ENCODE peak calls at places on chromosomes 12 and 14, in five cellular contexts. R, Z, A, N and T are unnamed samples.

GRCh38 chr14:94722397-94722796 is 47.5 kb downstream of the GSC start:
- DNase-seq in A (no peak), N (no peak), R (no peak), Z (no peak), T (no peak)

GRCh38 chr14:95338436-95338835 is 18.7 kb upstream of the CLMN start:
- DNase-seq in R (no peak), N (no peak), A (no peak), Z (no peak), T (no peak)

GRCh38 chr14:74771409-74771808 is 8.3 kb downstream of the YLPM1 start:
- DNase-seq in A (no peak), R (no peak), Z (no peak), N (no peak), T (no peak)

GRCh38 chr12:8038659-8039114 is 6.2 kb downstream of the FOXJ2 start:
- DNase-seq in R (no peak), N (no peak), Z (no peak), A (peak), T (no peak)

GRCh38 chr12:116037941-116038837 is 239.3 kb downstream of the MED13L start:
- DNase-seq in N (no peak), A (no peak), Z (peak), R (no peak), T (peak)

GRCh38 chr12:57461326-57461903 is 1.8 kb downstream of the GLI1 start:
- DNase-seq in Z (no peak), N (peak), A (peak), R (peak), T (no peak)

GRCh38 chr14:93010543-93011541 is 87.9 kb downstream of the CHGA start:
- DNase-seq in A (peak), N (no peak), Z (no peak), R (no peak), T (no peak)

GRCh38 chr14:58815781-58816297 is 178.1 kb downstream of the DACT1 start:
- DNase-seq in Z (no peak), N (no peak), R (no peak), A (no peak), T (no peak)

GRCh38 chr14:87615822-87616679 is 376.9 kb downstream of the GALC start:
- DNase-seq in A (peak), N (peak), R (no peak), Z (no peak), T (no peak)

GRCh38 chr12:106386836-106387555 is 29.4 kb downstream of the POLR3B start:
- DNase-seq in Z (no peak), N (no peak), R (no peak), A (no peak), T (no peak)

GRCh38 chr12:120538281-120539156 is 4.4 kb downstream of the RNF10 start:
- DNase-seq in A (peak), N (no peak), R (no peak), Z (no peak), T (no peak)

GRCh38 chr12:133106253-133106652 is 23.8 kb downstream of the ZNF891 start:
- DNase-seq in R (no peak), N (no peak), Z (no peak), A (no peak), T (no peak)

GRCh38 chr12:20342111-20342510 is 26.2 kb upstream of the PDE3A start:
- DNase-seq in A (no peak), N (no peak), Z (no peak), R (no peak), T (no peak)

GRCh38 chr14:103542545-103543088 is 13.6 kb downstream of the TRMT61A start:
- DNase-seq in Z (no peak), A (peak), R (no peak), N (no peak), T (no peak)

GRCh38 chr14:103540816-103541493 is 12.0 kb downstream of the TRMT61A start:
- DNase-seq in A (no peak), N (no peak), Z (no peak), R (no peak), T (no peak)

GRCh38 chr14:103543140-103543539 is 14.1 kb downstream of the TRMT61A start:
- DNase-seq in R (peak), N (no peak), A (no peak), Z (no peak), T (no peak)

GRCh38 chr14:103541494-103541943 is 12.5 kb downstream of the TRMT61A start:
- DNase-seq in R (no peak), Z (no peak), N (no peak), A (no peak), T (no peak)

DNA sequence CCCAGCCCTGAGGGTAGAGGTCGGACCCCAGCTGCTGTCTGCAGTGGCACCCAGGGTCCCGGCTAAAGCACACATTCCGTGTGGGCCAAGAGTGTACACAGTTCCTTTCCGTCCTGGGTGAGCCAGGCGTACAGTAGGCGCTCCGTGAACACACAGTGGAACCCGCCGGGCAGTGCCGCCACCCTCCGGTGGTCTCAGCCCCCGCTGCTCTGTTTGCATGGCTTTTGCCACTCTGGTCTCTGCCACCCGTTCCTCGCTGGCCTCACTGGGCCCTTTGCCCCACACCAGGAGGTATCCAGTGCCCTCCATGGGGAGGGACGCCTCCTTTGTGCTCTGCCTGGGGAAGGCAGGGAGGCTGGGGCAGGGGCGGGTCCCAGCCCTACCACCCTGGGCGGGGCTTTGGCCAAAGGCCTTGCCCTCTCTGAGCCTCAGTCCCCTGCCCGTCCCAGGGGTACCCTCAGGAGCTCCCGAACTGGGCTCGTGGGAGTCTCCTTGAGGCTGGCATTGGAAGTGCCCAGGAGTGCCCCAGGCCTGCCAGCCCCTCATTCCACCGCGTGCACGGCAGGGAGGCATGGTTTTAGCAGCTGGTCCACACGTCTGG is 13.0 kb downstream of the TRMT61A start:
- DNase-seq in N (no peak), R (no peak), A (no peak), Z (no peak), T (no peak)
- TF ChIP-seq CTCF in N (no peak), R (no peak), A (no peak), Z (peak), T (no peak)

DNA sequence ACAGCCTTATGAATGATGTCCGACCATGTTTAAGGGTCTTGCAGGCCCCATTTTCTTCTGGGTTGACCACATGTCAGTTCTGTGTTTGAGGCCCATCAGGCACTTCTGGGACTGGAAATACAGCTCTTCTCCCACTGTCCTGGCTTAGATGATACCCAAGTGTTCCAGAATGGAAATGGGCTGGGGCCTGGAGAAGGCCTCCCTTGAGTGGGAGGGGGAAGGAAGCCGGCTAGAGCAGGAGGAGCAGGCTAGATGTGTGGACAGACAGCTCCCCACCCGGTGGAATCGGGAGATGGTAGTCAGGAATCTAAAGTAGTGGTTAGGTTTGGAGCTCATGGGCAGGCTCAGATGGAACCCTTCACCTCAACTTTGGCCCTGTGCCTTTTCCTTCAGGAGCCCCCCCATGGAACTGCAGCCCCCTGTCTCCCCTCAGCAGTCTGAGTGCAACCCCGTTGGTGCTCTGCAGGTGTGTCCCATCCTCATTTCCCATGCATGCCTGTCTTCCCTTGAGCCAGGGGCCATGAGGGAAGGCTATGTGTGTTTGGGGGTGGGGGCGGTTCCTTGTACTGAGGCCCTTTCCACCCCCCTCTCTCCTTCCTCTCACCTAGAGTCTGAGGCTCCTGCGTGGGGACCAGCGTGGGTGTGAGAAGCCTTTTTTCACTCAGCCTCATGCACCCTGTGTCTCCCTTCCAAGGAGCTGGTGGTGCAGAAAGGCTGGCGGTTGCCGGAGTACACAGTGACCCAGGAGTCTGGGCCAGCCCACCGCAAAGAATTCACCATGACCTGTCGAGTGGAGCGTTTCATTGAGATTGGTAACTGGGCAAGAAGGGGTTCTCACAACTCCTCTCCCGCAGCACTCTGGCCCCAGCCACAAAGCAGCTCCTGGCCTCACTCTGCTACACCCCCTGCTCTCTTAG is 3.0 kb downstream of the NPFF start:
- DNase-seq in N (no peak), Z (no peak), A (no peak), R (no peak), T (no peak)
- TF ChIP-seq CTCF in N (no peak), Z (no peak), A (no peak), R (no peak), T (no peak)

GRCh38 chr14:38197001-38197760 is 10.5 kb upstream of the SSTR1 start:
- DNase-seq in N (no peak), R (no peak), Z (no peak), A (no peak), T (no peak)
- TF ChIP-seq CTCF in N (peak), R (peak), Z (peak), A (no peak), T (peak)

GRCh38 chr12:66947119-66947518 is 268.2 kb upstream of the GRIP1 start:
- DNase-seq in N (no peak), A (no peak), Z (no peak), R (no peak), T (no peak)

GRCh38 chr12:66941150-66941549 is 262.3 kb upstream of the GRIP1 start:
- DNase-seq in Z (no peak), R (no peak), A (no peak), N (no peak), T (no peak)

GRCh38 chr12:66944365-66944764 is 265.5 kb upstream of the GRIP1 start:
- DNase-seq in R (no peak), A (no peak), N (no peak), Z (no peak), T (no peak)

GRCh38 chr12:66945189-66945817 is 266.4 kb upstream of the GRIP1 start:
- DNase-seq in N (no peak), R (no peak), Z (no peak), A (no peak), T (no peak)

GRCh38 chr12:66942741-66943465 is 264.0 kb upstream of the GRIP1 start:
- DNase-seq in N (no peak), R (no peak), Z (no peak), A (no peak), T (no peak)
- TF ChIP-seq CTCF in N (no peak), R (no peak), Z (no peak), A (no peak), T (no peak)

GRCh38 chr12:5383961-5384360 is 47.9 kb upstream of the NTF3 start:
- DNase-seq in A (no peak), R (no peak), N (no peak), Z (peak), T (peak)
- TF ChIP-seq CTCF in A (no peak), R (no peak), N (no peak), Z (no peak), T (no peak)

GRCh38 chr12:100077367-100077766 is 65.3 kb downstream of the BLTP3B start:
- DNase-seq in N (no peak), R (no peak), A (no peak), Z (no peak), T (no peak)
- TF ChIP-seq CTCF in N (no peak), R (no peak), A (no peak), Z (peak), T (no peak)

DNA sequence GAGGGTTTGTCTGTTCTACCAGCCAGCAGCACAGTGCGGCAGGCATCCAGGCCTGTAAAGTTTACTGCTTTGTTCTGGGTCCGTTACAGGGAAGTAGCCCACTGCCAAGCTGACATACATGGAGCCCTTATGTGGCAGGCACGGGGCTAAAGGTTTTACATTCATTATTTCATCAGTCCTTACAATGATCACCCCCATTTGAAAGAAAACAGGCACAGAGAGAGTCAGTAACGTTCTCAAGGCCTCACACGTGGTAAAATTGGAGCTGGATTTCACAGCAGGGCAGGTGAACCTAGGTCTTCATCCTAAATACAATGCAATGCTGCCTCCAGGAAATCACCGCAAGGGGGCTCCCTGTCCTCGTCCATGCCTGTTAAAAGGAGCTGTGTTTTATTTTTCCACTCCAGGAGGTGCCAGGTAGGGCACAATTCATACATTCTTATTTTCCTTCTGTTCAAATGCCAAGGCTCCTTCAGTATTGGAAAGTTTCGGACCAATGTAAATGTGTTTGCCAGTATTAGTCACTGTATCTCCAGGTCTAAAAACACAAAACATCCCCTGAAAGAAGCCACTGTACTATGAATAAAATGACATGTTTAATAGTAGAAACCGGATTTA is 172.2 kb upstream of the GZMB start:
- DNase-seq in A (peak), Z (no peak), N (peak), R (no peak), T (peak)
- TF ChIP-seq CTCF in A (peak), Z (peak), N (peak), R (peak), T (peak)

GRCh38 chr12:14514946-14515345 is 52.7 kb downstream of the PLBD1 start:
- DNase-seq in N (no peak), A (no peak), Z (no peak), R (no peak), T (no peak)

GRCh38 chr12:14510574-14510973 is 57.1 kb downstream of the PLBD1 start:
- DNase-seq in A (no peak), Z (no peak), R (no peak), N (no peak), T (no peak)

GRCh38 chr12:14514154-14514842 is 53.4 kb downstream of the PLBD1 start:
- DNase-seq in N (no peak), Z (no peak), A (peak), R (no peak), T (peak)
- TF ChIP-seq CTCF in N (no peak), Z (peak), A (peak), R (peak), T (no peak)